ENCODE peak calls at places on chromosomes 11 and 22, in nine cellular contexts. K is SK-N-SH, L is WERI-Rb-1, Z is HCT116, J is adrenal gland, V is left lung, S is PC-9, Y is IMR-90, N is psoas muscle. M is an unnamed sample.

GRCh38 chr11:75453916-75454655 is 21.1 kb upstream of the KLHL35 start:
- DNase-seq in K (no peak), L (no peak), Z (no peak), J (no peak), V (no peak), S (no peak), Y (peak; percentile 82), N (peak; percentile 67), M (no peak)

GRCh38 chr11:27807594-27807993 is 107.3 kb upstream of the BDNF start:
- DNase-seq in K (no peak), L (no peak), Z (no peak), J (no peak), V (no peak), S (no peak), Y (peak; percentile 82), N (no peak), M (no peak)

GRCh38 chr11:75324189-75324588 is 27.3 kb downstream of the ARRB1 start:
- DNase-seq in K (no peak), L (no peak), Z (no peak), J (no peak), V (no peak), S (no peak), Y (no peak), N (no peak), M (no peak)

GRCh38 chr11:107695446-107695845 is 16.4 kb downstream of the SLN start:
- DNase-seq in K (no peak), L (no peak), Z (no peak), J (no peak), V (no peak), S (no peak), Y (peak; percentile 67), N (no peak), M (no peak)

GRCh38 chr11:105206633-105207032 is 67.1 kb upstream of the CARD18 start:
- DNase-seq in K (no peak), L (no peak), Z (no peak), J (no peak), V (no peak), S (no peak), Y (no peak), N (no peak), M (no peak)

GRCh38 chr11:70473873-70474690 is 75.8 kb downstream of the CTTN start:
- DNase-seq in K (no peak), L (no peak), Z (no peak), J (no peak), V (no peak), S (no peak), Y (no peak), N (no peak), M (no peak)

GRCh38 chr11:130827697-130828377 is 88.4 kb downstream of the SNX19 start:
- DNase-seq in K (peak; percentile 53), L (peak; percentile 81), Z (peak; percentile 50), J (peak; percentile 86), V (no peak), S (peak; percentile 51), Y (peak; percentile 82), N (peak; percentile 80), M (no peak)

GRCh38 chr22:49161002-49161850 is 666.4 kb downstream of the BRD1 start:
- DNase-seq in K (no peak), L (no peak), Z (no peak), J (no peak), V (no peak), S (no peak), Y (no peak), N (no peak), M (no peak)

GRCh38 chr11:123438191-123438627 is 8.1 kb downstream of the GRAMD1B start:
- DNase-seq in K (no peak), L (peak; percentile 46), Z (no peak), J (no peak), V (no peak), S (peak; percentile 75), Y (peak; percentile 17), N (no peak), M (no peak)

GRCh38 chr11:120027546-120028180 is 110.2 kb downstream of the TRIM29 start:
- DNase-seq in K (no peak), L (no peak), Z (no peak), J (no peak), V (no peak), S (no peak), Y (no peak), N (no peak), M (peak; percentile 75)

GRCh38 chr11:133082851-133083488 is 449.3 kb downstream of the OPCML start:
- DNase-seq in K (peak; percentile 95), L (peak; percentile 75), Z (no peak), J (peak; percentile 66), V (peak; percentile 90), S (no peak), Y (peak; percentile 17), N (peak; percentile 74), M (no peak)

GRCh38 chr11:86669424-86669823 is 3.0 kb downstream of the ME3 start:
- DNase-seq in K (no peak), L (peak; percentile 51), Z (no peak), J (no peak), V (no peak), S (no peak), Y (no peak), N (no peak), M (no peak)

GRCh38 chr11:131392528-131393255 is 22.3 kb downstream of the NTM start:
- DNase-seq in K (no peak), L (peak; percentile 86), Z (no peak), J (no peak), V (no peak), S (no peak), Y (no peak), N (no peak), M (no peak)

GRCh38 chr22:29080061-29080975 is 7.5 kb downstream of the KREMEN1 start:
- DNase-seq in K (peak; percentile 64), L (peak; percentile 27), Z (no peak), J (no peak), V (no peak), S (no peak), Y (no peak), N (no peak), M (no peak)

GRCh38 chr11:104918113-104918824 is 20.0 kb upstream of the CASP12 start:
- DNase-seq in K (no peak), L (no peak), Z (no peak), J (no peak), V (no peak), S (peak; percentile 1), Y (peak; percentile 93), N (no peak), M (no peak)

GRCh38 chr11:112195906-112196305 is 20.6 kb downstream of the BCO2 start:
- DNase-seq in K (no peak), L (no peak), Z (no peak), J (no peak), V (no peak), S (no peak), Y (no peak), N (no peak), M (no peak)

GRCh38 chr11:75802913-75803820 is 11.8 kb upstream of the UVRAG start:
- DNase-seq in K (peak; percentile 79), L (peak; percentile 71), Z (peak; percentile 46), J (peak; percentile 94), V (no peak), S (peak; percentile 65), Y (peak; percentile 65), N (peak; percentile 72), M (no peak)

GRCh38 chr11:3022300-3022967 is 30.3 kb upstream of the NAP1L4 start:
- DNase-seq in K (no peak), L (no peak), Z (no peak), J (no peak), V (peak; percentile 41), S (no peak), Y (peak; percentile 73), N (no peak), M (no peak)
- H3K27ac ChIP-seq in K (no peak overlapping the region), L (no peak overlapping the region), Z (no peak overlapping the region), J (peak overlapping the region; percentile 52), V (peak overlapping the region; percentile 11), S (peak overlapping the region; percentile 12), Y (peak overlapping the region; percentile 24), N (no peak overlapping the region), M (no peak overlapping the region)

GRCh38 chr22:40769761-40770160 is 49.4 kb downstream of the SLC25A17 start:
- DNase-seq in K (no peak), L (no peak), Z (no peak), J (no peak), V (no peak), S (no peak), Y (no peak), N (no peak), M (no peak)
- H3K27ac ChIP-seq in K (no peak overlapping the region), L (no peak overlapping the region), Z (no peak overlapping the region), J (no peak overlapping the region), V (no peak overlapping the region), S (no peak overlapping the region), Y (no peak overlapping the region), N (no peak overlapping the region), M (no peak overlapping the region)

DNA sequence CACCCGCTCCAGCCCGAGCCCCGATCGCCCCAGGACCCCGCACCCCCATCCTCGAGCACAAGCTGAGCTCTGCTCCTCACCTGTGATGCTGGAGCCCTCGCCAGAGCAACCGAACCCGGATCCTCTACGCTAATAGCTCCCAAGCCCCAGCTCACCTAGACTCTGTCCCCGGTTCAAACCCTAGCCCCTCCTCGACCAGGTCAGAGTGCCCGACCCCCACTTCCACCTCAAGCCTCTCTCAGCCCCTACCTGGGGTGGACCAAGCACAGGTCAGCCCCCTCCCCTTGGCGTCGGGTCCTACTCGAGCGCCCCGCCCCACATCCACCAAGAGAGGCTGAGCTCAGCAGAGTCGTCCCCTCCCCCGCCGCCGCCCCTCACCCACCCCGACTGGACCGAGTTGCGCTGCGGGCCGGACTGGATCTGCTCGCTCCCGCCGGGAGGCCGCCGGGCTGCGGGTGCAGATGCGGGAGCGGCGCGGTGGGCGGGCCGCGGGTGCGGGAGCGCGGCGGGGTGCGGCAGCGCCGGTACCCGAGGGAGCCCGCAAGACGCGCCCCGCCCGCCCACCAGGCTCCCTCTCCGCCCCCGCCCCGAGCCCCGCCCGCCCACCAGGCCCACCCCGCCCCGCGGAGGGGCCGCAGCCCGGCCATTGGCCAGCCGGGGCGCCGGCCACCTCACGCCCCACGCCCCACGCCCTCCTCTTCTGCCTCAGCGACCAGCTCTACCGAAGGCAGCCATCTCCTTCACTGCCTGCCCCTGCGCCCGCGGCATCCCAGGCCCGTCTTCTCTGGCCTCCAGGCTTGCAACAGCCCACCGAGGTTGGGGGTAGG is 577 bp upstream of the DKK3 start:
- DNase-seq in K (peak; percentile 99), L (peak; percentile 71), Z (no peak), J (peak; percentile 68), V (no peak), S (peak; percentile 51), Y (peak; percentile 46), N (no peak), M (no peak)
- H3K27ac ChIP-seq in K (peak overlapping the region; percentile 77), L (no peak overlapping the region), Z (no peak overlapping the region), J (no peak overlapping the region), V (no peak overlapping the region), S (no peak overlapping the region), Y (peak overlapping the region; percentile 96), N (no peak overlapping the region), M (peak overlapping the region; percentile 83)

DNA sequence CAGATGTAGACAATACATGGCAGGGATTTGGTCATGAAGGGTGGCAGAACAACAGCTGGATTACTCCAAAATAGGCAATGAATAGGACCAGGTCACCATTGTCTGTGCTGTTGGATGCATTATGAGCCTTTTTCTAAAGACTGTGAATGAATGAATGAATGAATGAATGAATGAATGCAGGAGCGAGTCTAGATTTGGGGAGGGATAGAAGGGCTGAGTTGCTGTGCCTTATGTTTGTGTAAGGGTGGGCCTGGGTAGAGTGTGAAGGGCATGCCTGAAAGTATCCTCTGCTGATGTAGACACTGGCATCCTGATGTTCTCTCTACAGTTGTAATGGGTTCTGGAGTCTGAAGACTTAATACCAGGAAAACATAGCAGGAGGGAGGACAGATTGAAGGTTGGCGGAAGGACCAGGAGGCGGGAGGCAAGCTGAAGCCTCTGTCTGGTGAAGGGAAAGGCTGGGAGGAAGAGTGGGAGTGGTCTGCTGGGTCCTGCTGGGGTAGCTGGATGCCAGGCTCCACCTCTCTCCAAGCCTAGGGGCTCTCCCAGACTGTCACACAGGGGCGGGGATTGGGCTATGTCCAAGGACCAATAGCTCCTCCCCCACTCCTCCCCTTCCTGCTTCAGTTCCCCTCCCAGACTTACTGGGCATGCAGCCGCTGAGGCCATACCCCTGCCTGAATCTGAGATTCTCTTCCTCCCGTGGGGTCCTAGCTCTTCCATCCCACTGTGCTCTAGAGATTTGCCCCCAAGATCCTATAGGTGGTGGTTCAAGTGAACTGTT is 4.8 kb downstream of the TRIM3 start:
- DNase-seq in K (peak; percentile 97), L (peak; percentile 65), Z (peak; percentile 60), J (peak; percentile 95), V (peak; percentile 85), S (no peak), Y (peak; percentile 87), N (peak; percentile 92), M (no peak)
- H3K27ac ChIP-seq in K (peak overlapping the region; percentile 80), L (no peak overlapping the region), Z (no peak overlapping the region), J (no peak overlapping the region), V (peak overlapping the region; percentile 55), S (no peak overlapping the region), Y (no peak overlapping the region), N (peak overlapping the region; percentile 58), M (peak overlapping the region; percentile 64)